ENCODE peak calls at places on chromosomes 3 and 15, in four cellular contexts. L is endothelial cell of umbilical vein, Y is testis, G is neural progenitor cell. U is an unnamed sample. For H3K36me3, the result is how much of the 10 kb centered on the place peaks cover.

GRCh38 chr3:181727122-181728036 is 15.7 kb downstream of the SOX2 start:
- DNase-seq in Y (no peak), L (no peak), G (peak), U (no peak)

GRCh38 chr15:74123685-74124084 is 6.7 kb upstream of the ISLR2 start:
- DNase-seq in L (no peak), G (no peak), Y (no peak), U (no peak)

GRCh38 chr3:15276028-15276717 is 56.2 kb downstream of the SH3BP5 start:
- DNase-seq in L (no peak), G (no peak), Y (no peak), U (no peak)

GRCh38 chr3:126487151-126487771 is 11.6 kb upstream of the ZXDC start:
- DNase-seq in L (peak), Y (peak), G (peak), U (no peak)

GRCh38 chr3:166425900-166426611 is 588.8 kb upstream of the BCHE start:
- DNase-seq in Y (no peak), G (peak), L (no peak), U (no peak)

GRCh38 chr3:38655708-38656300 is 6.3 kb upstream of the SCN5A start:
- DNase-seq in G (peak), Y (no peak), L (peak), U (no peak)

GRCh38 chr3:8490079-8490552 is 11.5 kb upstream of the LMCD1 start:
- DNase-seq in L (no peak), G (no peak), Y (no peak), U (no peak)

GRCh38 chr3:12559520-12559919 is 2.6 kb downstream of the MKRN2 start:
- DNase-seq in G (peak), Y (no peak), L (no peak), U (no peak)

GRCh38 chr15:99956820-99957641 is 223.8 kb upstream of the LYSMD4 start:
- DNase-seq in L (no peak), Y (peak), G (no peak), U (peak)

GRCh38 chr3:139117883-139118760 is 73.4 kb upstream of the PRR23C start:
- DNase-seq in L (no peak), G (no peak), Y (no peak), U (no peak)

GRCh38 chr3:54191997-54192396 is 69.6 kb downstream of the CACNA2D3 start:
- DNase-seq in G (no peak), Y (no peak), L (no peak), U (no peak)

GRCh38 chr3:159894386-159894785 is 94.2 kb upstream of the IL12A start:
- DNase-seq in Y (no peak), G (no peak), L (no peak), U (no peak)

GRCh38 chr15:23372284-23372683 is 17.7 kb downstream of the GOLGA8S start:
- DNase-seq in L (no peak), G (no peak), Y (no peak), U (no peak)

GRCh38 chr3:61080737-61081445 is 170.4 kb downstream of the FHIT start:
- DNase-seq in Y (no peak), G (peak), L (no peak), U (no peak)

GRCh38 chr3:126131881-126132750 is 48.2 kb upstream of the SLC41A3 start:
- DNase-seq in Y (peak), G (no peak), L (no peak), U (peak)

GRCh38 chr3:111333642-111334041 is 208.4 kb upstream of the CD96 start:
- DNase-seq in L (no peak), G (no peak), Y (no peak), U (no peak)

GRCh38 chr3:106323586-106323985 is 454.8 kb upstream of the CBLB start:
- DNase-seq in G (no peak), Y (no peak), L (no peak), U (no peak)

GRCh38 chr3:20488101-20488500 is 302.1 kb upstream of the SGO1 start:
- DNase-seq in Y (no peak), L (no peak), G (no peak), U (no peak)

GRCh38 chr3:77816470-77816869 is 776.6 kb downstream of the ROBO2 start:
- DNase-seq in Y (no peak), L (no peak), G (no peak), U (no peak)

GRCh38 chr15:65883571-65883970 is 14.3 kb downstream of the RAB11A start:
- DNase-seq in G (no peak), Y (no peak), L (no peak), U (no peak)

GRCh38 chr3:180142041-180142440 is 105.3 kb upstream of the PEX5L start:
- DNase-seq in L (no peak), G (no peak), Y (no peak), U (no peak)

GRCh38 chr3:165254812-165255211 is 58.6 kb upstream of the SLITRK3 start:
- DNase-seq in G (peak), L (no peak), Y (no peak), U (no peak)

GRCh38 chr3:165259518-165260193 is 63.5 kb upstream of the SLITRK3 start:
- DNase-seq in G (peak), Y (no peak), L (no peak), U (no peak)

GRCh38 chr3:165256554-165256953 is 60.4 kb upstream of the SLITRK3 start:
- DNase-seq in G (no peak), L (no peak), Y (no peak), U (no peak)
- TF ChIP-seq CTCF in G (no peak), L (no peak), Y (no peak), U (no peak)

DNA sequence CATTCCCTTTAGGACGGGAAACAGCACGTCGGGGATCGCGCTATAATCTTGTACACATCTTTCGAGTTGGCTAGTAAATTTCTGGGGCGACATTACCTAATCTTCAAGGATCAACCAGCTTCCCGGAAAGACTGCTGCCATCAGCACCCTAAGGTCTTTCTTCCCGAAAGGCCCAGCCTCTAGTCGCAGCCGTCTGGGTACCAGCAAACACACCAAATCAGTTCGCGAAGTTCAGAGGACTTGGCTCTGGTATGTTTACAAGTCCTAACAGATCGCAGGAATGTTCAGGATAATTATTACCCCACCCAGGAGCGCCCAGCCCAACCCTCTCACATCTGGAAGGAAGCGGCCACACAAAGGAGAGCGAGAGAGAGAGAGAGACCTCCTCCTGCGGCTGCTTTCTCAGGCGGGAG is 155.2 kb upstream of the FRMD4B start:
- DNase-seq in G (peak), Y (no peak), L (no peak), U (no peak)
- H3K4me3 ChIP-seq in G (peak), Y (peak), L (no peak), U (no peak)

GRCh38 chr3:45090855-45091254 is 55.3 kb downstream of the CDCP1 start:
- DNase-seq in L (no peak), Y (no peak), G (no peak), U (no peak)
- H3K36me3 ChIP-seq in L (under half), Y (under half), G (under half), U (under half)

GRCh38 chr3:56303508-56303907 is 164.8 kb downstream of the ERC2 start:
- DNase-seq in G (peak), L (peak), Y (peak), U (peak)

GRCh38 chr3:56304069-56304468 is 164.2 kb downstream of the ERC2 start:
- DNase-seq in G (no peak), Y (no peak), L (no peak), U (no peak)

GRCh38 chr3:56297281-56297680 is 171.0 kb downstream of the ERC2 start:
- DNase-seq in L (no peak), G (no peak), Y (no peak), U (no peak)

DNA sequence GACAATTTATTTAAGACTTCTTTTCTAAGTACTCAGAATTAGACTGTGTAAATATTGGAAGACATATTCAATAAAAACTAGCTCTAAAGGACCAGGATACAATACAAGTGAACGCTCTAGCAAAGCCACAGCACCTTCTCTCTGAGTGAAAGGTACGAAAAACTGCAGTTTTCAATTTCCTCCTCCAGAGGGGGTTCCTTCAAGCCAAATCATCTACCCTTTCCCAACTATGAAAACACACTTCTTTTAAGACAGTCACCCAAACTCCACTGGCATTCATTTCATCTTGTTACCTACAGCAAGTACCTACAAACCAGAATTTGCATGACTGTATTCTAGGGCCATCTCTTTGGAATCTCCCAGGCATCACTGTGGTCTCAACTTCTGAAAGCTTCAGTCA is 165.8 kb downstream of the ERC2 start:
- DNase-seq in L (peak), Y (no peak), G (peak), U (no peak)
- TF ChIP-seq CTCF in L (no peak), Y (no peak), G (peak), U (no peak)

GRCh38 chr3:152197451-152197850 is 71.3 kb upstream of the MBNL1 start:
- DNase-seq in G (no peak), Y (no peak), L (no peak), U (no peak)
- H3K4me3 ChIP-seq in G (no peak), Y (no peak), L (no peak), U (no peak)

U was measured in colonic mucosa.